ENCODE peak calls at places on chromosomes 2 and 18, in four cellular contexts. G is A549, P is K562, Y is HepG2. A is an unnamed sample.
A peak's percentile ranks its signal among the peaks of the same experiment; 100 is the strongest.

GRCh38 chr2:54899576-54900200 is 150.6 kb downstream of the RTN4 start:
- DNase-seq in Y (peak; percentile 55), G (peak; percentile 58), P (peak; percentile 63), A (no peak)

GRCh38 chr2:173023718-173024117 is 51.9 kb upstream of the MAP3K20 start:
- DNase-seq in P (no peak), G (no peak), Y (no peak), A (no peak)

GRCh38 chr2:176555781-176556180 is 286.5 kb downstream of the MTX2 start:
- DNase-seq in G (no peak), Y (no peak), P (no peak), A (peak; percentile 64)

GRCh38 chr2:232680006-232680405 is 17.1 kb upstream of the GIGYF2 start:
- DNase-seq in Y (no peak), P (no peak), G (no peak), A (no peak)

GRCh38 chr2:64323192-64323591 is 130.8 kb upstream of the LGALSL start:
- DNase-seq in P (no peak), Y (no peak), G (no peak), A (no peak)

GRCh38 chr2:201258666-201258999 is 1.7 kb upstream of the CASP8 start:
- DNase-seq in Y (no peak), G (no peak), P (no peak), A (no peak)

GRCh38 chr2:43623052-43623451 is 14.0 kb upstream of the PLEKHH2 start:
- DNase-seq in Y (no peak), G (no peak), P (peak; percentile 46), A (no peak)

GRCh38 chr18:77138270-77138669 is 5.7 kb upstream of the MBP start:
- DNase-seq in Y (no peak), P (no peak), G (no peak), A (no peak)

GRCh38 chr2:180505203-180505602 is 475.2 kb upstream of the UBE2E3 start:
- DNase-seq in Y (no peak), P (no peak), G (no peak), A (no peak)

GRCh38 chr2:135916232-135916631 is 40.0 kb upstream of the MCM6 start:
- DNase-seq in P (peak; percentile 18), Y (peak; percentile 31), G (peak; percentile 35), A (no peak)

GRCh38 chr2:113213061-113213930 is 39.5 kb downstream of the PSD4 start:
- DNase-seq in G (no peak), Y (no peak), P (no peak), A (no peak)

GRCh38 chr2:197993830-197994229 is 189.4 kb downstream of the PLCL1 start:
- DNase-seq in G (no peak), Y (no peak), P (peak; percentile 35), A (no peak)

GRCh38 chr2:205675861-205676516 is 6.3 kb upstream of the NRP2 start:
- DNase-seq in G (peak; percentile 74), P (peak; percentile 20), Y (peak; percentile 60), A (no peak)

GRCh38 chr18:29651121-29651675 is 1391.3 kb downstream of the DSC3 start:
- DNase-seq in P (no peak), G (no peak), Y (no peak), A (no peak)

GRCh38 chr2:219060821-219061791 is at the start of gene IHH:
- DNase-seq in P (no peak), Y (no peak), G (peak; percentile 13), A (peak; percentile 54)

GRCh38 chr18:46261799-46262198 is 157.6 kb downstream of the HAUS1 start:
- DNase-seq in P (no peak), G (no peak), Y (no peak), A (no peak)

GRCh38 chr2:176129825-176130152 is 284 bp downstream of the HOXD8 start:
- DNase-seq in Y (no peak), G (no peak), P (peak; percentile 17), A (no peak)

GRCh38 chr2:70362661-70363060 is 60.8 kb upstream of the FAM136A start:
- DNase-seq in P (no peak), G (peak; percentile 64), Y (peak; percentile 36), A (no peak)

GRCh38 chr2:150060341-150060740 is 427.1 kb downstream of the RND3 start:
- DNase-seq in P (no peak), Y (no peak), G (no peak), A (no peak)
- TF ChIP-seq HMGXB4 in P (no peak), Y (no peak), G (no peak), A (no peak)

GRCh38 chr2:48510329-48510728 is 19.6 kb upstream of the STON1 start:
- DNase-seq in P (no peak), Y (no peak), G (no peak), A (no peak)
- TF ChIP-seq HMGXB4 in P (no peak), Y (no peak), G (no peak), A (no peak)

GRCh38 chr2:200137275-200137674 is 169.2 kb upstream of the SPATS2L start:
- DNase-seq in Y (no peak), P (no peak), G (no peak), A (no peak)
- TF ChIP-seq HMGXB4 in Y (no peak), P (no peak), G (no peak), A (no peak)

GRCh38 chr2:152241956-152242355 is 66.4 kb upstream of the STAM2 start:
- DNase-seq in G (no peak), P (no peak), Y (no peak), A (no peak)
- TF ChIP-seq HMGXB4 in G (no peak), P (no peak), Y (no peak), A (no peak)

A was measured in WTC11.